ENCODE peak calls at places on chromosomes 4 and X, in seven cellular contexts. D, L, G, E, C, A and I are unnamed samples.

GRCh38 chrX:34300871-34301270 is 168.8 kb upstream of the FAM47A start:
- DNase-seq in D (no peak), L (peak), G (peak), E (peak), C (no peak), A (peak), I (peak)

GRCh38 chrX:131812847-131813825 is 210.0 kb upstream of the STK26 start:
- DNase-seq in D (no peak), L (peak), G (peak), E (peak), C (peak), A (no peak), I (no peak)

GRCh38 chr4:111689731-111690130 is 455.5 kb upstream of the FAM241A start:
- DNase-seq in D (no peak), L (no peak), G (no peak), E (no peak), C (no peak), A (no peak), I (no peak)

GRCh38 chr4:105894570-105895323 is 524 bp upstream of the NPNT start:
- DNase-seq in D (no peak), L (no peak), G (no peak), E (no peak), C (no peak), A (no peak), I (no peak)

GRCh38 chr4:169428376-169428775 is 157.6 kb upstream of the SH3RF1 start:
- DNase-seq in D (no peak), L (no peak), G (no peak), E (no peak), C (no peak), A (no peak), I (no peak)

GRCh38 chr4:183968502-183968901 is 63.4 kb downstream of the STOX2 start:
- DNase-seq in D (no peak), L (no peak), G (peak), E (no peak), C (no peak), A (no peak), I (no peak)

GRCh38 chrX:33194289-33194688 is 17.1 kb downstream of the DMD start:
- DNase-seq in D (no peak), L (no peak), G (no peak), E (no peak), C (no peak), A (no peak), I (no peak)

GRCh38 chr4:100379583-100380105 is 138.2 kb downstream of the EMCN start:
- DNase-seq in D (no peak), L (no peak), G (no peak), E (no peak), C (no peak), A (no peak), I (no peak)

GRCh38 chr4:185945238-185945637 is 123.7 kb upstream of the TLR3 start:
- DNase-seq in D (no peak), L (no peak), G (no peak), E (no peak), C (no peak), A (no peak), I (no peak)

GRCh38 chr4:71258323-71258722 is 80.5 kb upstream of the SLC4A4 start:
- DNase-seq in D (no peak), L (no peak), G (no peak), E (no peak), C (no peak), A (no peak), I (no peak)

GRCh38 chr4:141587897-141588296 is 48.5 kb upstream of the IL15 start:
- DNase-seq in D (no peak), L (no peak), G (no peak), E (no peak), C (no peak), A (no peak), I (no peak)

GRCh38 chr4:40197879-40198689 is 1.3 kb downstream of the RHOH start:
- DNase-seq in D (no peak), L (no peak), G (no peak), E (peak), C (peak), A (no peak), I (no peak)

GRCh38 chr4:40200881-40201797 is 4.3 kb downstream of the RHOH start:
- DNase-seq in D (no peak), L (no peak), G (peak), E (peak), C (no peak), A (no peak), I (no peak)

GRCh38 chr4:40196724-40197281 is at the start of gene RHOH:
- DNase-seq in D (no peak), L (no peak), G (no peak), E (peak), C (peak), A (no peak), I (no peak)

GRCh38 chr4:40199999-40200880 is 3.4 kb downstream of the RHOH start:
- DNase-seq in D (no peak), L (no peak), G (no peak), E (peak), C (peak), A (no peak), I (no peak)

GRCh38 chr4:40199179-40199670 is 2.4 kb downstream of the RHOH start:
- DNase-seq in D (no peak), L (no peak), G (no peak), E (peak), C (peak), A (no peak), I (no peak)
- H3K4me3 ChIP-seq in D (no peak), L (no peak), G (no peak), E (peak), C (peak), A (no peak), I (no peak)

GRCh38 chr4:2461246-2461960 is 7.5 kb upstream of the RNF4 start:
- DNase-seq in D (no peak), L (no peak), G (no peak), E (no peak), C (no peak), A (no peak), I (no peak)

GRCh38 chr4:2459589-2460349 is 9.1 kb upstream of the RNF4 start:
- DNase-seq in D (no peak), L (no peak), G (no peak), E (no peak), C (no peak), A (no peak), I (no peak)

GRCh38 chr4:2465032-2465431 is 3.9 kb upstream of the RNF4 start:
- DNase-seq in D (no peak), L (no peak), G (no peak), E (no peak), C (no peak), A (no peak), I (no peak)

GRCh38 chr4:2462218-2462991 is 6.5 kb upstream of the RNF4 start:
- DNase-seq in D (peak), L (peak), G (peak), E (peak), C (peak), A (no peak), I (no peak)

DNA sequence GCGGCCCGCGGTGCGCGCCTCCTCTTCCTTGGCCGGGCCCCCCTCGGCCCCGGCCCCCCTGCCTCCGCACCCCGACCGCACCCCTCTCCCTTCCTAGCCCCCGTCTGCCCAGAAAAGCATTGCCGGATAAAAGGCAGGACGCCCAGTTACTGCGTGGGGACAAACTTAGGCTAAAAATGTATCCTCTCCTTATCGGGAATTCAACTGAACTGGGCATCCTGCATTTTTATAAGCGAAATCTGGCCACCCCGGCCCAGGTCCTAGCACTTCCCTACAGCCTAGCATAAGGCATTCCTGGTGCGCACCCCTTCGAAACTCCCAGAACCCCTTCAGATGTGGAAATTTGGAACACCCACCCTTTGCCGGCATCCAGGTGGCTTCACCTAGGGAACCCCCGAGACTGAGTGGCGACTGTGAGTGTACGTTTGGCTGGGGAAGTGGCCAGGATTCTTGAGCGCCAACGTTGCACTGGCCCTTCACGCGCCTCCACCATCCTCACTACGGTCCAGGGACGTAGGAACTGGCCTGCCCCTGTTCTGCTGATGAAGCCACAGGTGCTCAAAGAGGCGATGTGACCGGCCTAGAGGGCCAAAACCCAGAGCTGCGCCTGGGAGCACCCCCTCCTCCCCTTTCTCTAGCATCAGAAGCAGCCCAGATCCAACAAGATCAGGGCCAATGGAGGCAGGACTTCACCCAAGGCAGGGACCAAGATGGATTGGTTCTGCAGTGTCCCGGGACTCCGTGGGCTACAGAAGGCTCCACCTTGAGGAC is 5.7 kb upstream of the RNF4 start:
- DNase-seq in D (no peak), L (no peak), G (no peak), E (no peak), C (no peak), A (no peak), I (no peak)
- H3K4me3 ChIP-seq in D (peak), L (peak), G (peak), E (no peak), C (peak), A (no peak), I (peak)

GRCh38 chr4:10115657-10116624 is 658 bp downstream of the WDR1 start:
- DNase-seq in D (peak), L (no peak), G (peak), E (peak), C (peak), A (no peak), I (no peak)

GRCh38 chr4:10113362-10114047 is 3.1 kb downstream of the WDR1 start:
- DNase-seq in D (no peak), L (no peak), G (no peak), E (no peak), C (no peak), A (no peak), I (no peak)

GRCh38 chr4:10114147-10114546 is 2.5 kb downstream of the WDR1 start:
- DNase-seq in D (no peak), L (no peak), G (no peak), E (no peak), C (no peak), A (no peak), I (no peak)

GRCh38 chr4:10115271-10115656 is 1.3 kb downstream of the WDR1 start:
- DNase-seq in D (peak), L (no peak), G (no peak), E (no peak), C (no peak), A (no peak), I (no peak)

GRCh38 chr4:10114607-10115006 is 2.0 kb downstream of the WDR1 start:
- DNase-seq in D (no peak), L (no peak), G (no peak), E (no peak), C (no peak), A (no peak), I (no peak)
- H3K4me3 ChIP-seq in D (peak), L (no peak), G (peak), E (peak), C (peak), A (peak), I (peak)

GRCh38 chrX:71540801-71541545 is 8.1 kb downstream of the OGT start:
- DNase-seq in D (no peak), L (no peak), G (no peak), E (no peak), C (no peak), A (no peak), I (no peak)
- H3K4me3 ChIP-seq in D (peak), L (no peak), G (no peak), E (peak), C (peak), A (no peak), I (no peak)

GRCh38 chrX:9790866-9791265 is 4.6 kb downstream of the SHROOM2 start:
- DNase-seq in D (no peak), L (no peak), G (no peak), E (no peak), C (no peak), A (no peak), I (no peak)
- H3K4me3 ChIP-seq in D (no peak), L (no peak), G (no peak), E (no peak), C (no peak), A (no peak), I (no peak)